ENCODE peak calls at places on chromosomes 1 and 21, in six cellular contexts. I, M, O, T, N and W are unnamed samples.

GRCh38 chr1:55584521-55585401 is 369.6 kb upstream of the USP24 start:
- DNase-seq in I (no peak), O (peak), N (peak), M (no peak), T (no peak), W (no peak)

GRCh38 chr1:164813781-164814180 is 254.8 kb downstream of the PBX1 start:
- DNase-seq in T (no peak), I (no peak), M (no peak), O (no peak), N (no peak), W (no peak)

GRCh38 chr21:20998456-20998789 is 214 bp downstream of the NCAM2 start:
- DNase-seq in T (no peak), M (no peak), O (no peak), N (no peak), I (no peak), W (no peak)

GRCh38 chr1:191396622-191397021 is 761.6 kb upstream of the RGS18 start:
- DNase-seq in N (no peak), O (no peak), M (no peak), T (no peak), I (no peak), W (no peak)

GRCh38 chr1:65959896-65960295 is 167.2 kb downstream of the PDE4B start:
- DNase-seq in M (no peak), N (no peak), O (no peak), I (no peak), T (no peak), W (no peak)

GRCh38 chr21:34367320-34367935 is 3.6 kb downstream of the KCNE2 start:
- DNase-seq in N (peak), M (peak), I (peak), T (peak), O (peak), W (peak)

GRCh38 chr1:207876129-207876528 is 34.8 kb downstream of the CD34 start:
- DNase-seq in N (no peak), M (no peak), O (no peak), T (no peak), I (no peak), W (no peak)

GRCh38 chr1:55446351-55446750 is 231.2 kb upstream of the USP24 start:
- DNase-seq in O (no peak), M (no peak), N (no peak), T (no peak), I (no peak), W (no peak)

GRCh38 chr1:85278853-85279314 is 2.5 kb upstream of the BCL10 start:
- DNase-seq in I (peak), N (peak), T (peak), M (no peak), O (no peak), W (no peak)